ENCODE peak calls at places on chromosome 17, in nine cellular contexts. H, T, O, D, G, Y, E, N and L are unnamed samples.

GRCh38 chr17:12959441-12959840 is 58.4 kb downstream of the ELAC2 start:
- DNase-seq in H (no peak), T (no peak), O (no peak), D (no peak), G (no peak), Y (no peak), E (no peak), N (no peak), L (no peak)

GRCh38 chr17:43769859-43770258 is 8.9 kb downstream of the DUSP3 start:
- DNase-seq in H (no peak), T (no peak), O (no peak), D (no peak), G (no peak), Y (no peak), E (no peak), N (no peak), L (no peak)

GRCh38 chr17:80455328-80455710 is 21.1 kb downstream of the NPTX1 start:
- DNase-seq in H (peak), T (no peak), O (no peak), D (no peak), G (no peak), Y (no peak), E (peak), N (no peak), L (no peak)

GRCh38 chr17:48995871-48996695 is 1.1 kb upstream of the IGF2BP1 start:
- DNase-seq in H (peak), T (no peak), O (no peak), D (no peak), G (no peak), Y (no peak), E (no peak), N (no peak), L (no peak)

GRCh38 chr17:27180322-27180721 is 113.6 kb upstream of the WSB1 start:
- DNase-seq in H (no peak), T (no peak), O (no peak), D (no peak), G (no peak), Y (no peak), E (no peak), N (no peak), L (no peak)

GRCh38 chr17:80968602-80969029 is 23.0 kb upstream of the CHMP6 start:
- DNase-seq in H (peak), T (no peak), O (no peak), D (no peak), G (peak), Y (no peak), E (no peak), N (no peak), L (peak)

GRCh38 chr17:77208217-77208808 is 67.5 kb downstream of the SEC14L1 start:
- DNase-seq in H (no peak), T (no peak), O (peak), D (peak), G (peak), Y (no peak), E (no peak), N (no peak), L (peak)

GRCh38 chr17:21358682-21359482 is 17.3 kb upstream of the KCNJ12 start:
- DNase-seq in H (no peak), T (no peak), O (no peak), D (no peak), G (no peak), Y (no peak), E (no peak), N (no peak), L (no peak)

GRCh38 chr17:2705888-2706795 is 5.4 kb downstream of the CLUH start:
- DNase-seq in H (no peak), T (no peak), O (peak), D (no peak), G (peak), Y (no peak), E (no peak), N (no peak), L (no peak)

GRCh38 chr17:62670202-62670821 is 42.8 kb downstream of the MRC2 start:
- DNase-seq in H (no peak), T (peak), O (no peak), D (no peak), G (no peak), Y (no peak), E (no peak), N (no peak), L (no peak)

GRCh38 chr17:13786000-13786598 is 184.4 kb upstream of the HS3ST3A1 start:
- DNase-seq in H (no peak), T (no peak), O (no peak), D (no peak), G (no peak), Y (no peak), E (no peak), N (no peak), L (no peak)

GRCh38 chr17:40219073-40219860 is at the start of gene WIPF2:
- DNase-seq in H (peak), T (peak), O (peak), D (peak), G (peak), Y (peak), E (peak), N (peak), L (peak)

GRCh38 chr17:55285340-55286301 is 20.9 kb downstream of the HLF start:
- DNase-seq in H (peak), T (no peak), O (peak), D (no peak), G (no peak), Y (peak), E (no peak), N (no peak), L (peak)

GRCh38 chr17:73189417-73190099 is 3.3 kb upstream of the COG1 start:
- DNase-seq in H (peak), T (no peak), O (no peak), D (no peak), G (peak), Y (peak), E (no peak), N (peak), L (peak)

GRCh38 chr17:77827461-77827968 is 131.0 kb upstream of the TNRC6C start:
- DNase-seq in H (no peak), T (peak), O (no peak), D (no peak), G (no peak), Y (no peak), E (no peak), N (no peak), L (no peak)

GRCh38 chr17:45946841-45947256 is 52.2 kb upstream of the STH start:
- DNase-seq in H (no peak), T (no peak), O (no peak), D (peak), G (peak), Y (no peak), E (no peak), N (no peak), L (peak)

GRCh38 chr17:72056727-72057290 is 64.0 kb upstream of the SOX9 start:
- DNase-seq in H (peak), T (no peak), O (no peak), D (no peak), G (no peak), Y (no peak), E (no peak), N (no peak), L (no peak)

GRCh38 chr17:5793899-5794298 is 209.6 kb upstream of the NLRP1 start:
- DNase-seq in H (peak), T (no peak), O (no peak), D (no peak), G (no peak), Y (no peak), E (no peak), N (no peak), L (no peak)

GRCh38 chr17:56231693-56232092 is 78.4 kb downstream of the ANKFN1 start:
- DNase-seq in H (no peak), T (no peak), O (no peak), D (no peak), G (no peak), Y (no peak), E (no peak), N (no peak), L (no peak)

GRCh38 chr17:72406501-72406900 is 285.7 kb downstream of the SOX9 start:
- DNase-seq in H (no peak), T (no peak), O (no peak), D (no peak), G (no peak), Y (no peak), E (no peak), N (no peak), L (no peak)

GRCh38 chr17:48241131-48241591 is 133.6 kb downstream of the SNX11 start:
- DNase-seq in H (peak), T (no peak), O (no peak), D (no peak), G (no peak), Y (no peak), E (peak), N (peak), L (no peak)

GRCh38 chr17:40962059-40962561 is 4.6 kb downstream of the KRT39 start:
- DNase-seq in H (no peak), T (no peak), O (no peak), D (no peak), G (no peak), Y (no peak), E (no peak), N (no peak), L (no peak)

GRCh38 chr17:12070561-12070960 is 49.9 kb downstream of the MAP2K4 start:
- DNase-seq in H (no peak), T (no peak), O (no peak), D (no peak), G (no peak), Y (no peak), E (no peak), N (no peak), L (no peak)

GRCh38 chr17:28402224-28402630 is 3.8 kb downstream of the SLC46A1 start:
- DNase-seq in H (peak), T (no peak), O (no peak), D (no peak), G (no peak), Y (no peak), E (no peak), N (no peak), L (no peak)